ENCODE peak calls at places on chromosomes 1 and 21, in four cellular contexts. T, M, J and B are unnamed samples. For H3K9me3 and H3K36me3, the result is how much of the 10 kb centered on the place peaks cover.

GRCh38 chr1:77891200-77891599 is 2.8 kb downstream of the NEXN start:
- DNase-seq in T (no peak), M (no peak), J (no peak), B (no peak)

GRCh38 chr1:186440584-186440983 is 20.3 kb downstream of the PDC start:
- DNase-seq in T (peak), M (peak), J (no peak), B (no peak)

GRCh38 chr1:101992816-101993575 is 3.7 kb downstream of the OLFM3 start:
- DNase-seq in T (no peak), M (no peak), J (no peak), B (no peak)

GRCh38 chr1:18919174-18919905 is 17.0 kb upstream of the ALDH4A1 start:
- DNase-seq in T (no peak), M (no peak), J (no peak), B (no peak)

GRCh38 chr21:15841856-15842564 is 112.2 kb downstream of the USP25 start:
- DNase-seq in T (peak), M (peak), J (no peak), B (no peak)

GRCh38 chr1:188423088-188423487 is 1594.3 kb downstream of the PLA2G4A start:
- DNase-seq in T (no peak), M (no peak), J (no peak), B (no peak)

GRCh38 chr1:50077273-50077672 is 31.4 kb upstream of the ELAVL4 start:
- DNase-seq in T (no peak), M (no peak), J (no peak), B (no peak)

GRCh38 chr1:219161371-219161975 is 12.2 kb upstream of the LYPLAL1 start:
- DNase-seq in T (no peak), M (no peak), J (no peak), B (no peak)

GRCh38 chr1:35577071-35577998 is 4.2 kb downstream of the TFAP2E start:
- DNase-seq in T (peak), M (peak), J (peak), B (peak)

GRCh38 chr1:111201275-111202090 is 1.0 kb upstream of the DENND2D start:
- DNase-seq in T (no peak), M (no peak), J (no peak), B (no peak)

GRCh38 chr1:220217383-220217988 is 54.8 kb downstream of the RAB3GAP2 start:
- DNase-seq in T (peak), M (peak), J (no peak), B (no peak)

GRCh38 chr1:182680408-182680807 is 4.0 kb downstream of the RGS8 start:
- DNase-seq in T (no peak), M (no peak), J (no peak), B (no peak)

GRCh38 chr1:182680901-182681300 is 3.5 kb downstream of the RGS8 start:
- DNase-seq in T (no peak), M (no peak), J (no peak), B (no peak)

GRCh38 chr1:182682898-182683501 is 1.4 kb downstream of the RGS8 start:
- DNase-seq in T (no peak), M (no peak), J (no peak), B (no peak)

GRCh38 chr1:182679684-182680083 is 4.7 kb downstream of the RGS8 start:
- DNase-seq in T (no peak), M (no peak), J (no peak), B (no peak)

DNA sequence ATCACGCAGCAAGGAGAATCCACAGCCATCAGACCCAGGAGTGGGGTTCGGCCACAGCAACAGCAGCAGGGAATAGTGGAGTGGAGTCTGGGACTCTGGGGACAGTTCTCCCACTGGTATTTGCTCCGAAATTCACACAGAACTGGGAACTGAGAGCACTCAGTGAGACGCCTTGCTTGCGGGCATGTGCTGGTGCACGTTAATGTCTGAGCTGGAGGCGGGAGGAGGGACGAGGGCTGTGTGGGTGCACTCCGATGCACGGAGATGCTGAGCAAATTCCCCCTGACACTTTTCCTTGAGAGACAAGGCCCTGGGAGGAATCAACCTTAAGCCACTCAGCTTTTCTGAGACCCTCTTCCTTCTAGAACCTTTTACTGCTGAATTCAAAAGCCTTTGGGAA is 2.9 kb downstream of the RGS8 start:
- DNase-seq in T (no peak), M (no peak), J (no peak), B (no peak)
- H3K27ac ChIP-seq in T (no peak), M (no peak), J (no peak), B (no peak)

DNA sequence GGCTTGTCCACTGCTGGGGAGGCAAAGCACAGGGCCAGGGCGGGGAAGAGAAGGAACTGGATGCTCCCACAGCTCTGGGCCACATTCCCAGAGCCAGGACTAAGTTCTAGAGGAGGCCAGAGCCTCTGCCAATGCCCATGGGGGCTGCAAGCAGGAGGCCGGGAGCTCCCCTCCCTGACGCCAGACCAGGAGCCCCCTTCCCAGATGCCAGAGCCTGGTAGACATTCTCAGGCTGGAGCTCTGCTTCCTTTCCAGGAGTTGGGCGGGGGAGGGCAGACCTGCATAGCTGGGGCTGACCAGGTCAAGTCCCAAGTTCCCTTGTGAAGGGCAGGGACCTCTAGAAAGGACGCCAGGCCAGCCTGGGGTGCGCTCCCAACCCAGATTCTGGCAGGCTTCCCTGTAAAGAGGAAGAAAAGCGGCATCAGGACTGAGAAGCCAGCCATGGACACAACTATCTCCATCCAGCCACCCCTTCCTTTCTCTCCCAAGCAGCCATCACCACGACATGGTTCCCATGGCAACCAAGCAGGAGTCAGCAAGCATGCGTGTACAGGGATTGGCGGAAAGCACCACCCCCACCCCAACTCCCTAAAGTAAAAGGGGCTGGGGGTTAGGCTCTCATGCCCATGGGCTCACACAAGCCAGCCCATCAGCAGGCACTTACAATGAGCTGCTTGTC is 13.4 kb downstream of the KIF21B start:
- DNase-seq in T (no peak), M (no peak), J (no peak), B (no peak)
- H3K9me3 ChIP-seq in T (under half), M (under half), J (under half), B (under half)

DNA sequence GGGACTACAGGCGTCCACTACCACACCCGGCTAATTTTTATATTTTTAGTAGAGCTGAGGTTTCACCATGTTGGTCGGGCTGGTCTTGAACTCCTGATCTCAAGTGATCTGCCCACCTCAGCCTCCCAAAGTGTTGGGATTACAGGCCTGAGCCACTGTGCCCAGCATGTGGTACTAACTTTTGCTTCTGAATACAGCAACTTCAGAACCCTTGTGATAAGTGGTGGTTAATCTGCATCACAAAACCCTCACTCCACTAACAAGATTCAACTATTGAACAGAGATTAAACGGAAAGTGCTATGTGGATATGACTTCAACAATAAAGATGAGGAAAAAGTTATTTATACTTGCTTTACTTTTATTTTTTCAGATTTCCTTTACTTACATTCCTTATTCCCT is 44.5 kb downstream of the SLC16A1 start:
- DNase-seq in T (no peak), M (no peak), J (no peak), B (no peak)
- H3K36me3 ChIP-seq in T (under half), M (under half), J (under half), B (under half)

GRCh38 chr1:119141660-119142059 is 1.2 kb upstream of the WARS2 start:
- DNase-seq in T (no peak), M (no peak), J (no peak), B (no peak)

GRCh38 chr1:119140177-119141019 is at the start of gene WARS2:
- DNase-seq in T (peak), M (peak), J (peak), B (peak)

GRCh38 chr1:119141020-119141424 is 569 bp upstream of the WARS2 start:
- DNase-seq in T (peak), M (peak), J (no peak), B (peak)

GRCh38 chr1:119139393-119139792 is 1.1 kb downstream of the WARS2 start:
- DNase-seq in T (no peak), M (no peak), J (peak), B (peak)

GRCh38 chr1:119139857-119140176 is 636 bp downstream of the WARS2 start:
- DNase-seq in T (no peak), M (no peak), J (no peak), B (no peak)
- H3K27ac ChIP-seq in T (peak), M (peak), J (peak), B (peak)

GRCh38 chr21:7917729-7918128 is 2603.7 kb upstream of the TPTE start:
- DNase-seq in T (no peak), M (peak), J (no peak), B (no peak)
- H3K9me3 ChIP-seq in T (under half), M (under half), J (under half), B (under half)

DNA sequence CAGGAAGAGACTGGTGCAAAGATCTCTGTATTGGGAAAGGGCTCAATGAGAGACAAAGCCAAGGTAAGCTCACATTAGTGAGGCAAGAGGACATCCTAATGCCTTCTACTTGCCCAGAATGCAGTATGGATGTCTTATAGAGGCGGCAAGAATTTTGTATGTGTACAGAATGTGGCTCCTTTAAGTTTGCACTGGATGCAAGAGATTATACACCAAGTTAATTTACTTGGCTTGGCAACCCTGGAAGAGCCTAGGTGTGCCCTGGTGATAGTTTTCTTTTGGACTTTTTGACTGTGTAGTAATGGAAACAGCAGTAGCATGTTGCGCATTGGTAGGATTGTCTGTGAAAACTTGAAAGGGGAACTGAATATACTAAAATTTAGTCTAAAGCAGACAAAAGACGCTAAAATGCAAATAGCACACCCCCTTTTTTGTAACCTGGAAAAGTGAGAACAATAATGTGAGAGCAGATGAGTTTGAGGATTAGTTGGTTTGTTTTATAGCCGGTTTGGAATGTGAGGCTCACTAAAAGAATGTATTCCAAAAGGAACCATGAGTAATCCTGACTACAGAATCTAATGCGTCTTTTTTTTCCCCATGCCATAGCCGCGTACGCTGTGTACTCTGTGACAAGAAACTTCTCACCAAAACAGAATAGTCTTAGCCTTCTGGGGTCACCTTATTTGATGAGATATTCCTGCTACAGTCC is 18.1 kb downstream of the KHDRBS1 start:
- DNase-seq in T (peak), M (peak), J (no peak), B (no peak)
- H3K36me3 ChIP-seq in T (under half), M (under half), J (under half), B (under half)

DNA sequence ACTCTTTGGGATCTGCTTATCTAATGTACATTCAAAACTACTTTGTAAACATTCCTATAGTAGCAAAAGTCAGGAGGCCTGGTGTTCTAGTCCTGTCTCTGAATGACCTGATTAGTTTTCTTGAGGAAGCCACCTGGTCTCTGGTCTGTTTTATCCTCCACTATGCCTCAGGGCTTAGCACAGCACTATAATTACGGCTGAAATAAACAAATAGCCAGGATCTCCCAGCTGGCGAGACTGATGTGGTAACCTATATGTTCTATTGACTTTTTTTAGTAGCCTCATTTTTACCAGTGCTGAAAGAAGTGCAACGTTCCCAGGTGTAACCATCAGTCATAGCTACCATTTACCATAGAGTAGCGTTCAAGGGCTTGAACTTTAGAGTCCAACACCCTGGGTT is 24.2 kb upstream of the RPL11 start:
- DNase-seq in T (no peak), M (no peak), J (no peak), B (no peak)
- H3K27ac ChIP-seq in T (no peak), M (no peak), J (no peak), B (no peak)